ENCODE peak calls at places on chromosomes 7 and 10, in seven cellular contexts. D is HCT116; E is GM20000; N is CD4-positive, alpha-beta T cell; L is adrenal gland; B is AG09309; Y is lower lobe of right lung. G is an unnamed sample.

GRCh38 chr10:125961743-125962142 is 65.4 kb downstream of the FANK1 start:
- DNase-seq in D (no peak), B (no peak), E (no peak), N (no peak), L (no peak), Y (no peak), G (no peak)

GRCh38 chr7:55567495-55568070 is 4.7 kb downstream of the VOPP1 start:
- DNase-seq in E (no peak), N (no peak), L (no peak), B (no peak), D (no peak), Y (no peak), G (no peak)

GRCh38 chr10:118007773-118008172 is 39.0 kb downstream of the RAB11FIP2 start:
- DNase-seq in Y (no peak), D (no peak), B (no peak), L (no peak), N (no peak), E (no peak), G (no peak)

GRCh38 chr7:1943326-1943725 is 273.2 kb downstream of the ELFN1 start:
- DNase-seq in E (no peak), B (no peak), D (no peak), L (no peak), N (no peak), Y (no peak), G (no peak)

GRCh38 chr10:81179805-81180452 is 642.2 kb downstream of the SH2D4B start:
- DNase-seq in B (no peak), E (peak), Y (no peak), L (no peak), N (no peak), D (no peak), G (no peak)

GRCh38 chr7:156178214-156178613 is 366.0 kb upstream of the SHH start:
- DNase-seq in B (no peak), D (no peak), L (peak), N (no peak), Y (no peak), E (no peak), G (no peak)

GRCh38 chr10:84842593-84842992 is 514.2 kb downstream of the CCSER2 start:
- DNase-seq in N (no peak), D (no peak), B (no peak), L (no peak), Y (no peak), E (no peak), G (no peak)

GRCh38 chr7:78359836-78360235 is 561.3 kb downstream of the PHTF2 start:
- DNase-seq in N (no peak), Y (no peak), L (no peak), E (no peak), D (no peak), B (no peak), G (no peak)

GRCh38 chr7:139730746-139731612 is 46.8 kb downstream of the HIPK2 start:
- DNase-seq in D (no peak), L (peak), Y (peak), N (peak), E (peak), B (no peak), G (no peak)

GRCh38 chr7:95373323-95373722 is 22.9 kb downstream of the PON3 start:
- DNase-seq in N (no peak), Y (no peak), L (no peak), D (no peak), B (no peak), E (no peak), G (no peak)

GRCh38 chr10:1609596-1609995 is 127.7 kb downstream of the ADARB2 start:
- DNase-seq in E (no peak), B (no peak), L (no peak), Y (no peak), N (no peak), D (no peak), G (no peak)

GRCh38 chr10:18668026-18668425 is 8.8 kb downstream of the ARL5B start:
- DNase-seq in L (no peak), E (no peak), B (no peak), N (no peak), D (no peak), Y (no peak), G (no peak)

GRCh38 chr7:13751771-13752170 is 237.7 kb downstream of the ETV1 start:
- DNase-seq in Y (no peak), E (no peak), B (no peak), D (no peak), L (no peak), N (no peak), G (no peak)

GRCh38 chr7:151705744-151706567 is 171.0 kb downstream of the PRKAG2 start:
- DNase-seq in B (no peak), L (peak), Y (peak), D (peak), E (peak), N (no peak), G (no peak)

GRCh38 chr10:132705173-132705572 is 80.8 kb downstream of the NKX6-2 start:
- DNase-seq in B (no peak), Y (peak), D (no peak), N (no peak), L (no peak), E (no peak), G (no peak)

GRCh38 chr10:28241766-28242399 is 61.0 kb downstream of the MPP7 start:
- DNase-seq in Y (no peak), E (peak), L (peak), B (peak), D (peak), N (no peak), G (no peak)

GRCh38 chr7:2045559-2046405 is 187.0 kb downstream of the MAD1L1 start:
- DNase-seq in E (no peak), B (no peak), L (no peak), Y (peak), N (no peak), D (no peak), G (no peak)

GRCh38 chr7:99407849-99408346 is 499 bp downstream of the PDAP1 start:
- DNase-seq in L (peak), E (no peak), B (peak), N (peak), Y (no peak), D (no peak), G (peak)

GRCh38 chr10:88728107-88728763 is 22.2 kb downstream of the LIPK start:
- DNase-seq in Y (peak), B (no peak), N (no peak), D (peak), L (peak), E (no peak), G (no peak)

DNA sequence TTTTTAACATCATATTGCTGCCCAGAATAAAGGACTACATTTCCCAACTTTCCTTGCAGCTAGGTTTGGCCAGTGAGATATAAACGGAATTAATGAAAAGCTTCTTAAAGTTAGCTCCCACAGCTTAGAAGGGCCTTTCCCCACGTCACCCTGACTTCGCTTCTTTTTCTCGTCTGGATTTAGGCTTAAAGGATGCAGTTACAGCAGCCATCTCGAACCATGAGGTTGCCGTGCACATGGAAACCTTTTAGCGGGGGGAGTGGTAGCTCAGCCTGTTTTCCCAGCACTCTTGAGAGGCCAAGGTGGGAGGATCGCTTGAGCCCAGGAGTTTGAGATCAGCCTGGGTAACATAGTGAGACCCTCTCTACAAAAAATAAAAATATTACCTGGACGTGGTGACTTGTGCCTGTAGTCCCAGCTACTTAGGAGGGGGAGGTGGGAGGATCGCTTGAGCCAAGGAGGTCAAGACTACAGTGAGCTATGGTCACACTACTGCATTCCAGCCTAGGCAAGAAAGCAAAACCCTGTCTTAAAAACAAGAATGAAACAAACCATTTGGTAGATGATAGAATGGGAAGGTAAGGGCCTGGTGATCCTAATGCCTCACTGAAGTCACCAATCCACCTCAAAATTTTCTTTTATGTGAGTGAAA is 64.3 kb upstream of the C1GALT1 start:
- DNase-seq in B (no peak), D (no peak), E (no peak), Y (no peak), N (no peak), L (no peak), G (no peak)
- TF ChIP-seq CTCF in B (no peak), D (no peak), E (no peak), Y (no peak), N (no peak), L (no peak), G (no peak)

GRCh38 chr7:117673839-117674238 is 194.0 kb downstream of the CFTR start:
- DNase-seq in L (no peak), B (no peak), E (peak), N (no peak), Y (no peak), D (peak), G (no peak)
- TF ChIP-seq CTCF in L (no peak), B (no peak), E (no peak), N (no peak), Y (peak), D (peak), G (no peak)

GRCh38 chr7:27434729-27435400 is 192.3 kb downstream of the EVX1 start:
- DNase-seq in D (no peak), B (no peak), E (no peak), Y (no peak), L (no peak), N (no peak), G (no peak)
- TF ChIP-seq CTCF in D (peak), B (peak), E (no peak), Y (no peak), L (no peak), N (no peak), G (no peak)

DNA sequence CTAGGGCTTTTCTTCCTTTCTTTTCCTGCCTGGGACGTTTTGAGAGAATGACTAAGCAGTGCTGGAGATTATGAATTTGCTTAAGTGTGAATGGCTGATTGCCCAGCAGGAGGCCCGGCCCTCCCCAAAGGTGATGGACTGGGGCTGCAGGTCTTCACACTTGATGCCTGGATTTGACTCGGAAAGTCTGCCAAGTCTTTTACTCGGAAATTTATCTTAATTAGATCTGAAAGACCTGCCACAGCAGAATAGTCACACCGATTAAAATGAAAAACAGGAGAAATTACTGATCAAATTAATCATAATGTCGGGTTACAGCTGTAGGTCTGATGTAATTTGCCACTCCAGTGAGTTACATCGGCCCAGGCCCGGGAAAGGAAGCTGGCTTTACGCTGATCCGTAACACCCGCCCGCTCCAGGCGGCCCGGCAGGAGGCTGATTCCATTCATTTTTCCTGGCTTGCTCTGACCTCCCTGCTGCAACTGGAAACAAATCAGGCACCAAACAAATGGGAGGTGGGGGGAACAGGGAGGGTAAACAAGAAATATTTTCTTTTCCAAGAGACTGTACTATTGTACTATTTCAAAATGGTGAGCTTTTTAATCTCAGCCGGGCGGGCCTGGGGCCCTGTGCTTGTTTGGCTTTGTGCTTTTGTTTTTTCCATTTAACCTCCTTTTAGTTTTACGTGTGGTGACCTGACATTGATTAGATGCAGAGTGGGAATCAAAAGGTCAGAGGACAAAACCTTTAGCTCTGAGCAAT is 212.4 kb upstream of the YAE1 start:
- DNase-seq in B (no peak), D (no peak), L (peak), N (no peak), Y (peak), E (no peak), G (no peak)
- TF ChIP-seq CTCF in B (no peak), D (no peak), L (no peak), N (no peak), Y (no peak), E (no peak), G (no peak)

DNA sequence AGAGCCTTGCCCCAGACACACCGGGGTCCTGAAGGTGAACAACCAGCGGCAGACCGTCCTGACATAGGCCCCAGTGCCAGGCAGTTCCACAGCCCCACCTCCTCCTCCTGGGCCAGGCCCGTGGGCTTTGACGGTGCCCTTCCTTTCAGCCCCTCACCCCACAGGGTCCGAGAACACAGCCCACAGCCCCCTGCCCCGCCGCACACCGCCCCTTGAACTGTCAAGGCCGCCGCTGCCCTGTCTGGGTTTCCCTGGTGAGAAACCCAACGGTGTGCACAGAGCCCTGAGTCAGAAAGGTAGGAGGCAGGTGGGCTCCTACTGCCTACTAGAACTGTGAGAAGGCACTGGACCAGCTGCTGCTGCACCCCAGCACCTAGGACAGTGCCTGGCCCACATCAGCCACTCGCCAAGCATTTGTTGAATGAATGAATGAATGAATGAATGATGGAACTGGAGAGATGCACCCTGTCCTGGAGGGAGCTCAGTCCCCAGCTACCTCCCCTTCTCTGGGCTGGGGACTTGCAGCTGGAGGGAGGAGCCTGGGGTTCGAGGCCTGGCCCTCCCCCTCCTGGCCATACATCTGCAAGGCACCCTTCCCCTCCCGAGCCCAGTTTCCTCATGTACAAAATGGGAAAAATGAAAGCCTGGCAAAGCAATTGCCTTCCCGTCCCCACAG is 117.9 kb downstream of the SLIT1 start:
- DNase-seq in N (no peak), Y (no peak), E (no peak), B (no peak), D (no peak), L (no peak), G (no peak)
- TF ChIP-seq CTCF in N (no peak), Y (no peak), E (no peak), B (no peak), D (peak), L (no peak), G (no peak)

GRCh38 chr7:134444961-134445315 is 14.0 kb downstream of the AKR1B1 start:
- DNase-seq in L (peak), B (no peak), E (no peak), N (no peak), Y (no peak), D (no peak), G (no peak)

GRCh38 chr7:134446446-134446845 is 12.5 kb downstream of the AKR1B1 start:
- DNase-seq in D (no peak), B (no peak), N (no peak), Y (no peak), L (peak), E (no peak), G (no peak)

GRCh38 chr7:134443396-134444070 is 15.4 kb downstream of the AKR1B1 start:
- DNase-seq in D (no peak), E (no peak), B (no peak), N (no peak), Y (no peak), L (no peak), G (no peak)

GRCh38 chr7:134442441-134443220 is 16.3 kb downstream of the AKR1B1 start:
- DNase-seq in B (no peak), D (no peak), E (no peak), N (no peak), L (no peak), Y (no peak), G (no peak)

GRCh38 chr7:134444198-134444960 is 14.5 kb downstream of the AKR1B1 start:
- DNase-seq in E (no peak), L (peak), N (no peak), B (no peak), D (no peak), Y (no peak), G (no peak)
- TF ChIP-seq CTCF in E (no peak), L (no peak), N (no peak), B (no peak), D (no peak), Y (no peak), G (no peak)

GRCh38 chr7:75971961-75972763 is 22.2 kb downstream of the TMEM120A start:
- DNase-seq in L (no peak), D (no peak), B (no peak), E (no peak), N (no peak), Y (peak), G (no peak)
- TF ChIP-seq CTCF in L (peak), D (peak), B (no peak), E (no peak), N (no peak), Y (no peak), G (no peak)

DNA sequence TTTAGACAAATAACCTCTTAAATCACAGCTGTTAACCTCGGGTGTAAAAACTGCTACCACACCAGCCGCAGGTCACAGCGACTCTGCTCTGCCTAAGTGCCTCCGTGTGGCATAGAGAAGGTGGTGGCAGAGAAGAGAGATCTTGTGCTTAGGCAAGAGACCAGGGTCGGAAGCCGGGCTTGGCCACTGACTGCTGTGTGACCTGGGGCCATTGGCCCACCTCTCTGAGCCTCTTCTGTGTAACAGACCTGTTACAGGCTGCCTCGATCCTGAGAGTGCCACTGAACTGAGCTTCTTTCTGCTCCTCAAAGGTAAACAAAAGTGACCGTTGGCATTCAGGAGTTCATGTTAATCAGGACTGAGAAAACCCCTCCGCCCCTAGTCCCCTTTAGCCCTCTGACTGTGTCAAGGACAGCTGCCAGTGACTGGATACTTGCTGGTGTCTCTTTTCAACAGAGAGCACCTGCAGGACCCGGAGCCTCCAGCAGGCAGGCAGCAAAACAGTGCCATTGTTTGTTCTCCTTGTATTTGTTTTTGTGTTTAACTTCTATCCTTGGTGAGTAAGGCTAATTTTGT is 36.5 kb downstream of the ZMIZ1 start:
- DNase-seq in Y (no peak), L (peak), D (no peak), E (no peak), B (no peak), N (no peak), G (no peak)
- TF ChIP-seq CTCF in Y (no peak), L (peak), D (no peak), E (no peak), B (no peak), N (no peak), G (no peak)

GRCh38 chr10:11483189-11484148 is 128.0 kb downstream of the USP6NL start:
- DNase-seq in D (no peak), B (no peak), Y (no peak), E (no peak), L (no peak), N (no peak), G (no peak)

GRCh38 chr10:11478807-11479206 is 132.6 kb downstream of the USP6NL start:
- DNase-seq in Y (no peak), D (no peak), E (no peak), L (no peak), B (no peak), N (no peak), G (no peak)

GRCh38 chr10:11480687-11481086 is 130.8 kb downstream of the USP6NL start:
- DNase-seq in N (no peak), D (no peak), B (no peak), L (no peak), Y (no peak), E (no peak), G (no peak)

GRCh38 chr10:11479307-11479706 is 132.1 kb downstream of the USP6NL start:
- DNase-seq in D (no peak), Y (no peak), E (no peak), B (no peak), L (no peak), N (no peak), G (no peak)

DNA sequence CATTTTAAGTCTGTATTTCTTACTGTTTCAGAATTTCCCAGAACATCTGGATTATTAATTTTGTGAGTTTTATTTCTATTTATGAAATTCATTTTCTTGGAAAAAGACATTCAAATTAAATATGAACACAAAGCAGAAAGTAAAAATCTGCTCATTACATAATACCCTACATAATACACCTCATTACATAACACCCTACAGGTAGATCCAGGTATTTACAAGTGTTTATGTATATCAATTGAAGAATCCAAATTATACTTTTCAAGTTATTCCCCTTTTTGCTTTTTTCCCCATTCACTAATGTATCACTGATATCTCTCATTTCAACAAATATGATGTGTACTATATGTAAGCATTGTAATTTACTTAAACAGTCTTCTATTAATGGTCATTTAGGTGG is 129.1 kb downstream of the USP6NL start:
- DNase-seq in N (no peak), B (no peak), D (no peak), E (no peak), L (no peak), Y (no peak), G (no peak)
- TF ChIP-seq CTCF in N (no peak), B (no peak), D (no peak), E (no peak), L (no peak), Y (no peak), G (no peak)

G was measured in omental fat pad.